ENCODE peak calls at places on chromosome 13, in nine cellular contexts. One of them, this sample, is unnamed.

GRCh38 chr13:50476579-50476978 is 366.9 kb downstream of the DLEU7 start:
- DNase-seq in RCC 7860: no peak
- DNase-seq in brain microvascular endothelial cell: no peak
- DNase-seq in choroid plexus epithelial cell: no peak
- DNase-seq in NCI-H2171: no peak
- DNase-seq in CD8-positive, alpha-beta T cell: no peak
- DNase-seq in GF-D8: no peak
- DNase-seq in kidney tubule cell: no peak
- DNase-seq in progenitor cell of endocrine pancreas: no peak
- DNase-seq in this sample: peak; percentile 49

GRCh38 chr13:93861818-93862217 is 617.7 kb downstream of the DCT start:
- DNase-seq in RCC 7860: peak; percentile 72
- DNase-seq in brain microvascular endothelial cell: peak; percentile 93
- DNase-seq in choroid plexus epithelial cell: peak; percentile 77
- DNase-seq in NCI-H2171: no peak
- DNase-seq in CD8-positive, alpha-beta T cell: no peak
- DNase-seq in GF-D8: no peak
- DNase-seq in kidney tubule cell: peak; percentile 61
- DNase-seq in progenitor cell of endocrine pancreas: no peak
- DNase-seq in this sample: peak; percentile 85

GRCh38 chr13:43300817-43301216 is 277.4 kb downstream of the DNAJC15 start:
- DNase-seq in RCC 7860: no peak
- DNase-seq in brain microvascular endothelial cell: no peak
- DNase-seq in choroid plexus epithelial cell: no peak
- DNase-seq in NCI-H2171: no peak
- DNase-seq in CD8-positive, alpha-beta T cell: no peak
- DNase-seq in GF-D8: no peak
- DNase-seq in kidney tubule cell: no peak
- DNase-seq in progenitor cell of endocrine pancreas: no peak
- DNase-seq in this sample: peak; percentile 77

GRCh38 chr13:105432408-105432807 is 1103.1 kb downstream of the EFNB2 start:
- DNase-seq in RCC 7860: no peak
- DNase-seq in brain microvascular endothelial cell: no peak
- DNase-seq in choroid plexus epithelial cell: no peak
- DNase-seq in NCI-H2171: no peak
- DNase-seq in CD8-positive, alpha-beta T cell: no peak
- DNase-seq in GF-D8: no peak
- DNase-seq in kidney tubule cell: no peak
- DNase-seq in progenitor cell of endocrine pancreas: no peak
- DNase-seq in this sample: no peak

GRCh38 chr13:67557118-67557517 is 327.0 kb upstream of the PCDH9 start:
- DNase-seq in RCC 7860: no peak
- DNase-seq in brain microvascular endothelial cell: no peak
- DNase-seq in choroid plexus epithelial cell: no peak
- DNase-seq in NCI-H2171: no peak
- DNase-seq in CD8-positive, alpha-beta T cell: no peak
- DNase-seq in GF-D8: no peak
- DNase-seq in kidney tubule cell: no peak
- DNase-seq in progenitor cell of endocrine pancreas: no peak
- DNase-seq in this sample: no peak

GRCh38 chr13:112744306-112745021 is 54.6 kb downstream of the ATP11A start:
- DNase-seq in RCC 7860: peak; percentile 35
- DNase-seq in brain microvascular endothelial cell: no peak
- DNase-seq in choroid plexus epithelial cell: no peak
- DNase-seq in NCI-H2171: no peak
- DNase-seq in CD8-positive, alpha-beta T cell: no peak
- DNase-seq in GF-D8: no peak
- DNase-seq in kidney tubule cell: peak; percentile 67
- DNase-seq in progenitor cell of endocrine pancreas: no peak
- DNase-seq in this sample: peak; percentile 57

GRCh38 chr13:49437705-49438104 is 6.2 kb downstream of the CAB39L start:
- DNase-seq in RCC 7860: no peak
- DNase-seq in brain microvascular endothelial cell: no peak
- DNase-seq in choroid plexus epithelial cell: no peak
- DNase-seq in NCI-H2171: no peak
- DNase-seq in CD8-positive, alpha-beta T cell: no peak
- DNase-seq in GF-D8: no peak
- DNase-seq in kidney tubule cell: no peak
- DNase-seq in progenitor cell of endocrine pancreas: no peak
- DNase-seq in this sample: no peak

GRCh38 chr13:44425041-44425814 is 51.6 kb downstream of the SERP2 start:
- DNase-seq in RCC 7860: no peak
- DNase-seq in brain microvascular endothelial cell: peak; percentile 18
- DNase-seq in choroid plexus epithelial cell: no peak
- DNase-seq in NCI-H2171: no peak
- DNase-seq in CD8-positive, alpha-beta T cell: no peak
- DNase-seq in GF-D8: peak; percentile 64
- DNase-seq in kidney tubule cell: no peak
- DNase-seq in progenitor cell of endocrine pancreas: no peak
- DNase-seq in this sample: no peak

GRCh38 chr13:39600766-39601165 is 2.2 kb downstream of the LHFPL6 start:
- DNase-seq in RCC 7860: no peak
- DNase-seq in brain microvascular endothelial cell: peak; percentile 24
- DNase-seq in choroid plexus epithelial cell: peak; percentile 56
- DNase-seq in NCI-H2171: no peak
- DNase-seq in CD8-positive, alpha-beta T cell: no peak
- DNase-seq in GF-D8: no peak
- DNase-seq in kidney tubule cell: no peak
- DNase-seq in progenitor cell of endocrine pancreas: no peak
- DNase-seq in this sample: peak; percentile 48

GRCh38 chr13:27012482-27013197 is 159.0 kb downstream of the USP12 start:
- DNase-seq in RCC 7860: peak; percentile 16
- DNase-seq in brain microvascular endothelial cell: no peak
- DNase-seq in choroid plexus epithelial cell: peak; percentile 73
- DNase-seq in NCI-H2171: no peak
- DNase-seq in CD8-positive, alpha-beta T cell: no peak
- DNase-seq in GF-D8: no peak
- DNase-seq in kidney tubule cell: peak; percentile 32
- DNase-seq in progenitor cell of endocrine pancreas: no peak
- DNase-seq in this sample: peak; percentile 95

GRCh38 chr13:19967619-19968018 is 9.1 kb downstream of the ZMYM2 start:
- DNase-seq in RCC 7860: no peak
- DNase-seq in brain microvascular endothelial cell: no peak
- DNase-seq in choroid plexus epithelial cell: peak; percentile 13
- DNase-seq in NCI-H2171: no peak
- DNase-seq in CD8-positive, alpha-beta T cell: no peak
- DNase-seq in GF-D8: no peak
- DNase-seq in kidney tubule cell: no peak
- DNase-seq in progenitor cell of endocrine pancreas: no peak
- DNase-seq in this sample: no peak

GRCh38 chr13:48009298-48009697 is 8.2 kb upstream of the SUCLA2 start:
- DNase-seq in RCC 7860: no peak
- DNase-seq in brain microvascular endothelial cell: peak; percentile 28
- DNase-seq in choroid plexus epithelial cell: peak; percentile 68
- DNase-seq in NCI-H2171: no peak
- DNase-seq in CD8-positive, alpha-beta T cell: no peak
- DNase-seq in GF-D8: peak; percentile 41
- DNase-seq in kidney tubule cell: peak; percentile 75
- DNase-seq in progenitor cell of endocrine pancreas: no peak
- DNase-seq in this sample: peak; percentile 79

GRCh38 chr13:98775844-98776598 is 23.5 kb upstream of the SLC15A1 start:
- DNase-seq in RCC 7860: peak; percentile 79
- DNase-seq in brain microvascular endothelial cell: peak; percentile 90
- DNase-seq in choroid plexus epithelial cell: peak; percentile 84
- DNase-seq in NCI-H2171: no peak
- DNase-seq in CD8-positive, alpha-beta T cell: no peak
- DNase-seq in GF-D8: no peak
- DNase-seq in kidney tubule cell: peak; percentile 92
- DNase-seq in progenitor cell of endocrine pancreas: no peak
- DNase-seq in this sample: peak; percentile 59

GRCh38 chr13:80923907-80924306 is 583.0 kb upstream of the SPRY2 start:
- DNase-seq in RCC 7860: no peak
- DNase-seq in brain microvascular endothelial cell: no peak
- DNase-seq in choroid plexus epithelial cell: peak; percentile 36
- DNase-seq in NCI-H2171: no peak
- DNase-seq in CD8-positive, alpha-beta T cell: no peak
- DNase-seq in GF-D8: no peak
- DNase-seq in kidney tubule cell: no peak
- DNase-seq in progenitor cell of endocrine pancreas: no peak
- DNase-seq in this sample: peak; percentile 27

GRCh38 chr13:48278806-48279205 is 24.7 kb upstream of the RB1 start:
- DNase-seq in RCC 7860: no peak
- DNase-seq in brain microvascular endothelial cell: no peak
- DNase-seq in choroid plexus epithelial cell: no peak
- DNase-seq in NCI-H2171: no peak
- DNase-seq in CD8-positive, alpha-beta T cell: no peak
- DNase-seq in GF-D8: no peak
- DNase-seq in kidney tubule cell: no peak
- DNase-seq in progenitor cell of endocrine pancreas: no peak
- DNase-seq in this sample: no peak

GRCh38 chr13:46179576-46180368 is 2.2 kb downstream of the LCP1 start:
- DNase-seq in RCC 7860: no peak
- DNase-seq in brain microvascular endothelial cell: no peak
- DNase-seq in choroid plexus epithelial cell: no peak
- DNase-seq in NCI-H2171: no peak
- DNase-seq in CD8-positive, alpha-beta T cell: peak; percentile 83
- DNase-seq in GF-D8: peak; percentile 83
- DNase-seq in kidney tubule cell: no peak
- DNase-seq in progenitor cell of endocrine pancreas: no peak
- DNase-seq in this sample: no peak

This sample was measured in fibroblast of mammary gland.